ENCODE peak calls at places on chromosomes 13 and 19, in ten cellular contexts. E, Y, G, L, A, F, I, U, X and K are unnamed samples.

GRCh38 chr13:49649963-49650312 is 21.6 kb downstream of the ARL11 start:
- DNase-seq in E (no peak), Y (no peak), G (no peak), L (no peak), A (no peak), F (no peak), I (no peak), U (no peak), X (no peak), K (peak; percentile 73)

GRCh38 chr13:48838193-48839000 is 137.3 kb upstream of the FNDC3A start:
- DNase-seq in E (no peak), Y (no peak), G (no peak), L (no peak), A (no peak), F (no peak), I (peak; percentile 57), U (no peak), X (no peak), K (peak; percentile 71)

GRCh38 chr13:110560606-110561334 is 752 bp downstream of the RAB20 start:
- DNase-seq in E (peak; percentile 11), Y (no peak), G (peak; percentile 77), L (no peak), A (peak; percentile 77), F (peak; percentile 20), I (peak; percentile 46), U (peak; percentile 58), X (peak; percentile 67), K (no peak)

GRCh38 chr13:48448963-48449614 is 36.2 kb upstream of the LPAR6 start:
- DNase-seq in E (peak; percentile 10), Y (no peak), G (no peak), L (no peak), A (no peak), F (no peak), I (peak; percentile 83), U (no peak), X (no peak), K (peak; percentile 85)

GRCh38 chr13:47843005-47843404 is 158.1 kb downstream of the SUCLA2 start:
- DNase-seq in E (no peak), Y (no peak), G (no peak), L (no peak), A (no peak), F (no peak), I (no peak), U (no peak), X (no peak), K (no peak)

GRCh38 chr19:13329766-13330165 is 176.5 kb downstream of the CACNA1A start:
- DNase-seq in E (no peak), Y (no peak), G (no peak), L (no peak), A (no peak), F (no peak), I (no peak), U (no peak), X (no peak), K (no peak)

GRCh38 chr19:8684001-8684902 is 14.3 kb downstream of the ACTL9 start:
- DNase-seq in E (no peak), Y (no peak), G (no peak), L (no peak), A (no peak), F (no peak), I (no peak), U (no peak), X (no peak), K (no peak)

GRCh38 chr19:9885077-9885552 is 50.0 kb downstream of the PIN1 start:
- DNase-seq in E (no peak), Y (no peak), G (peak; percentile 51), L (no peak), A (peak; percentile 26), F (peak; percentile 40), I (peak; percentile 87), U (no peak), X (no peak), K (peak; percentile 33)

GRCh38 chr19:54952591-54953344 is 5.4 kb upstream of the NLRP7 start:
- DNase-seq in E (no peak), Y (no peak), G (no peak), L (no peak), A (no peak), F (peak; percentile 54), I (peak; percentile 7), U (peak; percentile 64), X (no peak), K (no peak)

GRCh38 chr13:32881074-32881791 is 135.0 kb upstream of the KL start:
- DNase-seq in E (no peak), Y (peak; percentile 16), G (no peak), L (no peak), A (no peak), F (peak; percentile 35), I (peak; percentile 72), U (no peak), X (no peak), K (peak; percentile 98)

GRCh38 chr19:5961969-5962945 is 15.7 kb downstream of the RANBP3 start:
- DNase-seq in E (peak; percentile 79), Y (no peak), G (peak; percentile 78), L (peak; percentile 74), A (peak; percentile 85), F (peak; percentile 62), I (peak; percentile 75), U (no peak), X (peak; percentile 84), K (peak; percentile 69)

GRCh38 chr19:40217027-40217810 is 965 bp downstream of the TTC9B start:
- DNase-seq in E (peak; percentile 44), Y (no peak), G (no peak), L (no peak), A (peak; percentile 92), F (no peak), I (no peak), U (peak; percentile 93), X (peak; percentile 72), K (no peak)

GRCh38 chr13:76503756-76504155 is 382.4 kb downstream of the KCTD12 start:
- DNase-seq in E (no peak), Y (no peak), G (no peak), L (no peak), A (no peak), F (no peak), I (no peak), U (no peak), X (no peak), K (no peak)

GRCh38 chr19:18650048-18650435 is 13.2 kb downstream of the KLHL26 start:
- DNase-seq in E (no peak), Y (no peak), G (peak; percentile 81), L (no peak), A (peak; percentile 23), F (peak; percentile 59), I (peak; percentile 82), U (no peak), X (peak; percentile 55), K (no peak)

GRCh38 chr19:43777163-43777700 is 3.5 kb downstream of the KCNN4 start:
- DNase-seq in E (peak; percentile 62), Y (no peak), G (no peak), L (peak; percentile 35), A (no peak), F (no peak), I (peak; percentile 29), U (no peak), X (no peak), K (peak; percentile 82)

GRCh38 chr19:43775299-43775890 is 5.4 kb downstream of the KCNN4 start:
- DNase-seq in E (no peak), Y (no peak), G (no peak), L (no peak), A (no peak), F (no peak), I (no peak), U (no peak), X (no peak), K (no peak)

GRCh38 chr19:43776285-43776684 is 4.5 kb downstream of the KCNN4 start:
- DNase-seq in E (peak; percentile 88), Y (no peak), G (no peak), L (no peak), A (no peak), F (no peak), I (no peak), U (no peak), X (no peak), K (no peak)

GRCh38 chr19:43773725-43774102 is 7.1 kb downstream of the KCNN4 start:
- DNase-seq in E (no peak), Y (no peak), G (no peak), L (no peak), A (no peak), F (no peak), I (no peak), U (no peak), X (no peak), K (no peak)

GRCh38 chr19:43774103-43774939 is 6.5 kb downstream of the KCNN4 start:
- DNase-seq in E (no peak), Y (no peak), G (peak; percentile 75), L (no peak), A (peak; percentile 73), F (peak; percentile 61), I (peak; percentile 77), U (no peak), X (peak; percentile 84), K (peak; percentile 53)
- TF ChIP-seq CTCF in E (no peak), Y (peak; percentile 61), G (peak; percentile 52), L (no peak), A (peak; percentile 58), F (peak; percentile 74), I (peak; percentile 76), U (no peak), X (peak; percentile 13), K (peak; percentile 61)

GRCh38 chr19:35462476-35462953 is 14.5 kb downstream of the FFAR2 start:
- DNase-seq in E (peak; percentile 64), Y (no peak), G (no peak), L (peak; percentile 17), A (no peak), F (no peak), I (no peak), U (no peak), X (no peak), K (no peak)
- TF ChIP-seq CTCF in E (no peak), Y (no peak), G (no peak), L (no peak), A (no peak), F (no peak), I (no peak), U (no peak), X (no peak), K (no peak)

GRCh38 chr13:106867249-106867648 is 299.3 kb upstream of the ARGLU1 start:
- DNase-seq in E (no peak), Y (no peak), G (peak; percentile 51), L (no peak), A (peak; percentile 27), F (peak; percentile 32), I (no peak), U (no peak), X (no peak), K (peak; percentile 2)
- TF ChIP-seq CTCF in E (no peak), Y (no peak), G (no peak), L (no peak), A (peak; percentile 15), F (peak; percentile 26), I (no peak), U (no peak), X (no peak), K (peak; percentile 26)

DNA sequence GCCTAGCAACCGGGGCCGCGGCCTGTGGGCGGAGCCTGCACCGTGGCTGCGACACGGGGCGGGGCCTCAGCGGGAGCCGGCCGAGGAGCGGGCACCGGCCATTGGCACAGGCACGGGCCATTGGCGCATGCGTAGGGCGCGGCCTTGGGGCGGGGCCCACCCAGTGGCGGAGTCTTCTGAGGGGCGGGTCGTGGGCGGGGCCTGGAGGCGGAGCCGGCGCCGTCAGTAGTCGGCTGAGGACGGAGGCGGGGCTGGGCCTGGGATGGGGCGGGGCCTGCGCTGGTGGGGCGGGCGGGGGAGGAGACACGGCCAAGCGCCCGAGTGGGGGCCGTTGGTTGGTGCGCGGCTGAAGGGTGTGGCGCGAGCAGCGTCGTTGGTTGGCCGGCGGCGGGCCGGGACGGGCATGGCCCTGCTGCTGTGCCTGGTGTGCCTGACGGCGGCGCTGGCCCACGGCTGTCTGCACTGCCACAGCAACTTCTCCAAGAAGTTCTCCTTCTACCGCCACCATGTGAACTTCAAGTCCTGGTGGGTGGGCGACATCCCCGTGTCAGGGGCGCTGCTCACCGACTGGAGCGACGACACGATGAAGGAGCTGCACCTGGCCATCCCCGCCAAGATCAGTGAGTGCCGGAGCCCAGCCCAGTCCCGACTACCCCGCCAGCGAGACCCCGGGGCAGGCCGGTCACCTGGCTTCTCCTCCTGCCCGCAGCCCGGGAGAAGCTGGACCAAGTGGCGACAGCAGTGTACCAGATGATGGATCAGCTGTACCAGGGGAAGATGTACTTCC is at the start of gene IZUMO4:
- DNase-seq in E (peak; percentile 100), Y (peak; percentile 64), G (peak; percentile 99), L (peak; percentile 100), A (peak; percentile 100), F (peak; percentile 95), I (peak; percentile 99), U (peak; percentile 97), X (peak; percentile 100), K (peak; percentile 90)
- TF ChIP-seq CTCF in E (no peak), Y (peak; percentile 67), G (peak; percentile 37), L (peak; percentile 38), A (peak; percentile 56), F (peak; percentile 46), I (peak; percentile 26), U (peak; percentile 28), X (peak; percentile 57), K (peak; percentile 40)